ENCODE peak calls at places on chromosomes 3 and 15, in eight cellular contexts. One of them, this sample, is unnamed.

GRCh38 chr3:127044996-127045395 is 62.1 kb downstream of the PLXNA1 start:
- DNase-seq in heart left ventricle: no peak
- DNase-seq in CD8-positive, alpha-beta memory T cell: peak; percentile 16
- DNase-seq in CD4-positive, CD25-positive, alpha-beta regulatory T cell: no peak
- DNase-seq in substantia nigra: no peak
- DNase-seq in tibial artery: peak; percentile 63
- DNase-seq in heart right ventricle: no peak
- DNase-seq in ovary: no peak
- DNase-seq in this sample: no peak

GRCh38 chr15:58522865-58523264 is 91.1 kb downstream of the LIPC start:
- DNase-seq in heart left ventricle: no peak
- DNase-seq in CD8-positive, alpha-beta memory T cell: no peak
- DNase-seq in CD4-positive, CD25-positive, alpha-beta regulatory T cell: no peak
- DNase-seq in substantia nigra: no peak
- DNase-seq in tibial artery: no peak
- DNase-seq in heart right ventricle: no peak
- DNase-seq in ovary: no peak
- DNase-seq in this sample: no peak

GRCh38 chr3:39126532-39127071 is 19.1 kb downstream of the TTC21A start:
- DNase-seq in heart left ventricle: peak; percentile 45
- DNase-seq in CD8-positive, alpha-beta memory T cell: no peak
- DNase-seq in CD4-positive, CD25-positive, alpha-beta regulatory T cell: peak; percentile 46
- DNase-seq in substantia nigra: no peak
- DNase-seq in tibial artery: no peak
- DNase-seq in heart right ventricle: no peak
- DNase-seq in ovary: peak; percentile 61
- DNase-seq in this sample: no peak

GRCh38 chr3:29379097-29379496 is 98.2 kb downstream of the RBMS3 start:
- DNase-seq in heart left ventricle: no peak
- DNase-seq in CD8-positive, alpha-beta memory T cell: no peak
- DNase-seq in CD4-positive, CD25-positive, alpha-beta regulatory T cell: no peak
- DNase-seq in substantia nigra: no peak
- DNase-seq in tibial artery: no peak
- DNase-seq in heart right ventricle: no peak
- DNase-seq in ovary: no peak
- DNase-seq in this sample: no peak

GRCh38 chr3:71160800-71161546 is 422.6 kb downstream of the FOXP1 start:
- DNase-seq in heart left ventricle: no peak
- DNase-seq in CD8-positive, alpha-beta memory T cell: no peak
- DNase-seq in CD4-positive, CD25-positive, alpha-beta regulatory T cell: no peak
- DNase-seq in substantia nigra: no peak
- DNase-seq in tibial artery: no peak
- DNase-seq in heart right ventricle: no peak
- DNase-seq in ovary: no peak
- DNase-seq in this sample: no peak

GRCh38 chr3:124126446-124127017 is 134.6 kb upstream of the ROPN1 start:
- DNase-seq in heart left ventricle: no peak
- DNase-seq in CD8-positive, alpha-beta memory T cell: no peak
- DNase-seq in CD4-positive, CD25-positive, alpha-beta regulatory T cell: no peak
- DNase-seq in substantia nigra: no peak
- DNase-seq in tibial artery: no peak
- DNase-seq in heart right ventricle: no peak
- DNase-seq in ovary: no peak
- DNase-seq in this sample: no peak

GRCh38 chr15:81502436-81502835 is 128.4 kb upstream of the TMC3 start:
- DNase-seq in heart left ventricle: no peak
- DNase-seq in CD8-positive, alpha-beta memory T cell: no peak
- DNase-seq in CD4-positive, CD25-positive, alpha-beta regulatory T cell: no peak
- DNase-seq in substantia nigra: no peak
- DNase-seq in tibial artery: no peak
- DNase-seq in heart right ventricle: no peak
- DNase-seq in ovary: no peak
- DNase-seq in this sample: no peak

GRCh38 chr3:44110643-44111042 is 131.0 kb upstream of the TOPAZ1 start:
- DNase-seq in heart left ventricle: no peak
- DNase-seq in CD8-positive, alpha-beta memory T cell: no peak
- DNase-seq in CD4-positive, CD25-positive, alpha-beta regulatory T cell: no peak
- DNase-seq in substantia nigra: no peak
- DNase-seq in tibial artery: no peak
- DNase-seq in heart right ventricle: no peak
- DNase-seq in ovary: no peak
- DNase-seq in this sample: no peak

GRCh38 chr3:133527306-133527705 is 46.2 kb upstream of the CDV3 start:
- DNase-seq in heart left ventricle: no peak
- DNase-seq in CD8-positive, alpha-beta memory T cell: no peak
- DNase-seq in CD4-positive, CD25-positive, alpha-beta regulatory T cell: no peak
- DNase-seq in substantia nigra: no peak
- DNase-seq in tibial artery: no peak
- DNase-seq in heart right ventricle: no peak
- DNase-seq in ovary: no peak
- DNase-seq in this sample: no peak

GRCh38 chr3:160343132-160343531 is 55.9 kb downstream of the IFT80 start:
- DNase-seq in heart left ventricle: no peak
- DNase-seq in CD8-positive, alpha-beta memory T cell: no peak
- DNase-seq in CD4-positive, CD25-positive, alpha-beta regulatory T cell: peak; percentile 21
- DNase-seq in substantia nigra: no peak
- DNase-seq in tibial artery: no peak
- DNase-seq in heart right ventricle: no peak
- DNase-seq in ovary: no peak
- DNase-seq in this sample: no peak

GRCh38 chr15:59406446-59406845 is 31.5 kb upstream of the FAM81A start:
- DNase-seq in heart left ventricle: no peak
- DNase-seq in CD8-positive, alpha-beta memory T cell: no peak
- DNase-seq in CD4-positive, CD25-positive, alpha-beta regulatory T cell: no peak
- DNase-seq in substantia nigra: no peak
- DNase-seq in tibial artery: no peak
- DNase-seq in heart right ventricle: no peak
- DNase-seq in ovary: no peak
- DNase-seq in this sample: no peak

GRCh38 chr3:48190911-48191310 is 2.7 kb upstream of the CDC25A start:
- DNase-seq in heart left ventricle: no peak
- DNase-seq in CD8-positive, alpha-beta memory T cell: no peak
- DNase-seq in CD4-positive, CD25-positive, alpha-beta regulatory T cell: no peak
- DNase-seq in substantia nigra: no peak
- DNase-seq in tibial artery: no peak
- DNase-seq in heart right ventricle: no peak
- DNase-seq in ovary: no peak
- DNase-seq in this sample: no peak

DNA sequence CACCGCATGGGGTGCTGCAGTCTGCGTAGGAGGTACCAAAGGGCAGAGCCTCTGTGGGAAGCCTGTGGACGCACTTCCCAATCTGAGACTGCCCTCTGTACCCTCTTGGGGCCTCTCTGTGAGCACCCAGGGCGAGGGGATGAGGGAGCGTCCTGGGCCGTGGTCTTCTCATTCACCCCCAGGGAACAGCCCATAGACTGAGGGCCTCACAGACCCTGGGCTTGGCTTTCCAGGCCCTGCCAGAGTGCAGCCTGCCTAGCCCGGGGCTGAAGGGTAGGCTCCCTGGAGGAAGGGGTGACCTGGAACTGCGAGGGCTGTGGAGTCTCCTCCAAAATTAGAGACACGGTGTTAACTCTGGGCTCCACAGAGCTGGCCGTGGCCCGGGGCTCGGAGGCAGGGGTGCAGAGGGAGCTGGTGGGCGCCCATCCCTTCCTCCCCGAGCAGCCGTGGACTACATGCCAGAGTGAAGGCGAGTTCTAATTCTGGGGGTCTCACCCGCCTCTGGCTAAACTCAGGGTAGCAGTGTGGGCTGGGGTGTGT is 468 bp upstream of the SPTBN5 start:
- DNase-seq in heart left ventricle: no peak
- DNase-seq in CD8-positive, alpha-beta memory T cell: no peak
- DNase-seq in CD4-positive, CD25-positive, alpha-beta regulatory T cell: no peak
- DNase-seq in substantia nigra: no peak
- DNase-seq in tibial artery: no peak
- DNase-seq in heart right ventricle: no peak
- DNase-seq in ovary: no peak
- DNase-seq in this sample: no peak
- H3K27ac ChIP-seq in heart left ventricle: peak overlapping the region; percentile 94
- H3K27ac ChIP-seq in CD8-positive, alpha-beta memory T cell: peak overlapping the region; percentile 76
- H3K27ac ChIP-seq in CD4-positive, CD25-positive, alpha-beta regulatory T cell: peak overlapping the region; percentile 84
- H3K27ac ChIP-seq in substantia nigra: no peak overlapping the region
- H3K27ac ChIP-seq in tibial artery: peak overlapping the region; percentile 66
- H3K27ac ChIP-seq in heart right ventricle: peak overlapping the region; percentile 90
- H3K27ac ChIP-seq in ovary: peak overlapping the region; percentile 71
- H3K27ac ChIP-seq in this sample: no peak overlapping the region

DNA sequence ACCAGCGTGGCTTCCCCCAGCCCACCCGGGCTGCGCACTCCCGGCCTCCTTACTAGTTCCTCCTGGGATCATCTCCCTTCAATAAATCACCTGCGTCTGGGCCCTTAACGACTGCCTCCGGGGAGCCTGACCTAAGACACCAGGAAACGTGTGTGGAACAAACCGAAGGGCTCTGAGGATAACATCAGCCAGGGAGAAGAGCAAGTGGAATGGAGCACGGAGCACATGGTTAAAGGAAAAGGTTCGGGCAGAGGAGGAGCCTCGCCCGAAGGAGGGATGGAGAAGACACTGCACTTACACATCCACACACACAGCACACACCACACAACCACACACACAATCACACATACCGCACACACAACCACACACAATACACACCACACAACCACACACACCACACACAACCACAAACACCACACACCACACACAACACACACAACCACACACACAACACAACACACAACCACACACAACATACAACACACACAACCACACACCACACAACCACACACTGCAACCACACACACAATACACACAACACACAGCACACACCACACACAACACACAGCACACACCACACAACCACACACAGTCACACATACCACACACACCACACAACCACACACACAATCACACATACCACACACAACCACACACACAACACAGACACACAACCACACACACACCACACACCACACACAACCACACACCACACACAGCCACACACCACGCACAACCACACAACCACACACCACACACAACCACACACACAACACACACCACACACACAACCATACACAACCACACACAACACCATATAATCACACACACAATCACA is 24.7 kb downstream of the CPN2 start:
- DNase-seq in heart left ventricle: no peak
- DNase-seq in CD8-positive, alpha-beta memory T cell: no peak
- DNase-seq in CD4-positive, CD25-positive, alpha-beta regulatory T cell: no peak
- DNase-seq in substantia nigra: no peak
- DNase-seq in tibial artery: no peak
- DNase-seq in heart right ventricle: no peak
- DNase-seq in ovary: no peak
- DNase-seq in this sample: no peak
- H3K27ac ChIP-seq in heart left ventricle: no peak overlapping the region
- H3K27ac ChIP-seq in CD8-positive, alpha-beta memory T cell: no peak overlapping the region
- H3K27ac ChIP-seq in CD4-positive, CD25-positive, alpha-beta regulatory T cell: no peak overlapping the region
- H3K27ac ChIP-seq in substantia nigra: no peak overlapping the region
- H3K27ac ChIP-seq in tibial artery: no peak overlapping the region
- H3K27ac ChIP-seq in heart right ventricle: no peak overlapping the region
- H3K27ac ChIP-seq in ovary: no peak overlapping the region
- H3K27ac ChIP-seq in this sample: no peak overlapping the region

DNA sequence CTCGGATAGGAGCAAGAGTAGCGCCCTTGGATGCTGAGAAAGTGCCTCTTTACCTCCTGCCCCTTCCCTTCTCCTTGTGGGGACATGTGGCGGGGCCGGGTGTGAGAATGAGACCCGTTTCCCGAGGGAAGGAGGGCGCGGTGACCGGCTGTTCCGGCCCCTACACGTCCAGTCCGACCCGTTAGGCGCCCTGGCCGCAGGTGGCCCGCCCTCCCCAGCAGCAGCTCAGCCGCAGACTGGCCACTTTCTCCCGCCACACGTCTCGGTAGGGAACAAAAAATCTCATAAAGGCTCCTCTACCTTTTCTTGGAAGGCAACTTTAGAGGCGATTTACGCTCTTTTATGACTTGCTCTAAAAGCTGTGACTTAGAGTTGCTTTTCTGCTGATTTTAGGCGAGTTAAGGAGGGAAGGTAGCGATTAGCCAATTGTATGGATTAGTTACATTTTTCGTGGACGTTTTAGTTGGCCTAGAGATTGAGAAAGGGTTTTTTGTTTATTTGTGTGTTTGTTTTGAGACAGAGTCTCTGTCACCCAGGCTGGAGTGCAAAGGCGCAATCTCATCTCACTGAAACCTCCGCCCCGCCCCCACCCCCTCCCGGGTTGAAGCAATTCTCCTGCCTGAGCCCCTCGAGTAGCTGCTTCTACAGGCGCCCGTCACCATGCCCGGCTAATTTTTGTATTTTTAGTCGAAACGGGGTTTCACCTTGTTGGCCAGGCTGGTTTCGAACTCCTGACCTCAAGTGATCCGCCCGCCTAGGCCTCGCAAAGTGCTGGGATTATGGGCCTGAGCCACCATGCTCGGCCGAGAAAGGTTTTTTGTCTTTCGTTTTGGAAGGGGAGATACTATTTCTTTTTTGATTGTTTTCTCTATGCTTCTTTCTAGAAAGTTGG is 8.3 kb upstream of the PGPEP1L start:
- DNase-seq in heart left ventricle: no peak
- DNase-seq in CD8-positive, alpha-beta memory T cell: no peak
- DNase-seq in CD4-positive, CD25-positive, alpha-beta regulatory T cell: no peak
- DNase-seq in substantia nigra: no peak
- DNase-seq in tibial artery: no peak
- DNase-seq in heart right ventricle: no peak
- DNase-seq in ovary: peak; percentile 31
- DNase-seq in this sample: no peak
- H3K27ac ChIP-seq in heart left ventricle: no peak overlapping the region
- H3K27ac ChIP-seq in CD8-positive, alpha-beta memory T cell: no peak overlapping the region
- H3K27ac ChIP-seq in CD4-positive, CD25-positive, alpha-beta regulatory T cell: no peak overlapping the region
- H3K27ac ChIP-seq in substantia nigra: no peak overlapping the region
- H3K27ac ChIP-seq in tibial artery: peak overlapping the region; percentile 74
- H3K27ac ChIP-seq in heart right ventricle: no peak overlapping the region
- H3K27ac ChIP-seq in ovary: no peak overlapping the region
- H3K27ac ChIP-seq in this sample: no peak overlapping the region

DNA sequence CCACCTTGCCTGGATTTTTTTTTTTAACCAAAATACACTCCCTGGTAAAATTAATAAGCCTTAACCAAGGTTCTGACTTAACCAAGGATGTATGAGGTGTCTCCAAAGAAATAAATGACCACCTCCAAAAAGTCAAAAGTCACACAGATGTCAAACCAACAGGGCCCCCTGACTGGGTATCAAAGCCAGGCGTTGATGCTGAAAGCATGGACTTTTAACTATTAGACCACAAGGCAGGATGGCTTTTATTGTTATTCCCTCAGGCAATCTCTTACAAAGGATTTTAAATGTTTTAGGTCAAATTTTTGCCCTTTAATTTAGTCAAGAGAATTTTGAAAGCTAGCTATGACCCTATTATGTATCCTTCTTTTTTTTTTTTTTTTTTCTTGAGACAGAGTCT is 60.4 kb downstream of the OSTN start:
- DNase-seq in heart left ventricle: no peak
- DNase-seq in CD8-positive, alpha-beta memory T cell: no peak
- DNase-seq in CD4-positive, CD25-positive, alpha-beta regulatory T cell: no peak
- DNase-seq in substantia nigra: no peak
- DNase-seq in tibial artery: no peak
- DNase-seq in heart right ventricle: no peak
- DNase-seq in ovary: no peak
- DNase-seq in this sample: no peak
- H3K27ac ChIP-seq in heart left ventricle: no peak overlapping the region
- H3K27ac ChIP-seq in CD8-positive, alpha-beta memory T cell: no peak overlapping the region
- H3K27ac ChIP-seq in CD4-positive, CD25-positive, alpha-beta regulatory T cell: no peak overlapping the region
- H3K27ac ChIP-seq in substantia nigra: no peak overlapping the region
- H3K27ac ChIP-seq in tibial artery: no peak overlapping the region
- H3K27ac ChIP-seq in heart right ventricle: no peak overlapping the region
- H3K27ac ChIP-seq in ovary: no peak overlapping the region
- H3K27ac ChIP-seq in this sample: no peak overlapping the region

GRCh38 chr15:63986751-63987341 is 59.4 kb downstream of the DAPK2 start:
- DNase-seq in heart left ventricle: no peak
- DNase-seq in CD8-positive, alpha-beta memory T cell: no peak
- DNase-seq in CD4-positive, CD25-positive, alpha-beta regulatory T cell: no peak
- DNase-seq in substantia nigra: no peak
- DNase-seq in tibial artery: no peak
- DNase-seq in heart right ventricle: no peak
- DNase-seq in ovary: no peak
- DNase-seq in this sample: no peak
- H3K27ac ChIP-seq in heart left ventricle: peak overlapping the region; percentile 86
- H3K27ac ChIP-seq in CD8-positive, alpha-beta memory T cell: peak overlapping the region; percentile 20
- H3K27ac ChIP-seq in CD4-positive, CD25-positive, alpha-beta regulatory T cell: no peak overlapping the region
- H3K27ac ChIP-seq in substantia nigra: no peak overlapping the region
- H3K27ac ChIP-seq in tibial artery: peak overlapping the region; percentile 64
- H3K27ac ChIP-seq in heart right ventricle: peak overlapping the region; percentile 80
- H3K27ac ChIP-seq in ovary: no peak overlapping the region
- H3K27ac ChIP-seq in this sample: no peak overlapping the region

This sample was measured in caudate nucleus.